ENCODE peak calls at places on chromosomes 2 and 18, in seven cellular contexts. Y is psoas muscle, I is lower lobe of right lung, Q is cardiac muscle cell, C is right atrium auricular region, F is IMR-90, K is pancreas. M is an unnamed sample.

GRCh38 chr18:25093131-25093530 is 258.8 kb downstream of the ZNF521 start:
- DNase-seq in Y (no peak), I (no peak), Q (no peak), C (no peak), F (no peak), K (no peak), M (no peak)

GRCh38 chr2:240967681-240968621 is 30.5 kb upstream of the SNED1 start:
- DNase-seq in Y (peak; percentile 10), I (peak; percentile 41), Q (no peak), C (no peak), F (no peak), K (peak; percentile 55), M (peak; percentile 27)

GRCh38 chr2:48424866-48425265 is 105.1 kb upstream of the STON1 start:
- DNase-seq in Y (no peak), I (no peak), Q (no peak), C (no peak), F (no peak), K (no peak), M (no peak)

GRCh38 chr2:53970095-53970897 is 497 bp downstream of the PSME4 start:
- DNase-seq in Y (no peak), I (peak; percentile 65), Q (peak; percentile 55), C (peak; percentile 62), F (peak; percentile 37), K (no peak), M (no peak)

GRCh38 chr18:46536215-46536874 is 120.7 kb downstream of the LOXHD1 start:
- DNase-seq in Y (no peak), I (no peak), Q (peak; percentile 5), C (no peak), F (no peak), K (no peak), M (no peak)

GRCh38 chr18:47915229-47915628 is 15.2 kb downstream of the SMAD2 start:
- DNase-seq in Y (no peak), I (no peak), Q (no peak), C (no peak), F (peak; percentile 30), K (no peak), M (no peak)

GRCh38 chr2:237165405-237166276 is 80.0 kb downstream of the COPS8 start:
- DNase-seq in Y (no peak), I (no peak), Q (peak; percentile 67), C (no peak), F (peak; percentile 69), K (no peak), M (no peak)

GRCh38 chr2:241895427-241895731 is 25.9 kb downstream of the RTP5 start:
- DNase-seq in Y (no peak), I (no peak), Q (no peak), C (no peak), F (no peak), K (no peak), M (no peak)

GRCh38 chr2:21267232-21267835 is 143.6 kb downstream of the TDRD15 start:
- DNase-seq in Y (no peak), I (no peak), Q (peak; percentile 3), C (no peak), F (no peak), K (no peak), M (no peak)

GRCh38 chr2:219331560-219332213 is 857 bp downstream of the RESP18 start:
- DNase-seq in Y (peak; percentile 35), I (no peak), Q (peak; percentile 58), C (no peak), F (peak; percentile 21), K (peak; percentile 72), M (peak; percentile 83)

DNA sequence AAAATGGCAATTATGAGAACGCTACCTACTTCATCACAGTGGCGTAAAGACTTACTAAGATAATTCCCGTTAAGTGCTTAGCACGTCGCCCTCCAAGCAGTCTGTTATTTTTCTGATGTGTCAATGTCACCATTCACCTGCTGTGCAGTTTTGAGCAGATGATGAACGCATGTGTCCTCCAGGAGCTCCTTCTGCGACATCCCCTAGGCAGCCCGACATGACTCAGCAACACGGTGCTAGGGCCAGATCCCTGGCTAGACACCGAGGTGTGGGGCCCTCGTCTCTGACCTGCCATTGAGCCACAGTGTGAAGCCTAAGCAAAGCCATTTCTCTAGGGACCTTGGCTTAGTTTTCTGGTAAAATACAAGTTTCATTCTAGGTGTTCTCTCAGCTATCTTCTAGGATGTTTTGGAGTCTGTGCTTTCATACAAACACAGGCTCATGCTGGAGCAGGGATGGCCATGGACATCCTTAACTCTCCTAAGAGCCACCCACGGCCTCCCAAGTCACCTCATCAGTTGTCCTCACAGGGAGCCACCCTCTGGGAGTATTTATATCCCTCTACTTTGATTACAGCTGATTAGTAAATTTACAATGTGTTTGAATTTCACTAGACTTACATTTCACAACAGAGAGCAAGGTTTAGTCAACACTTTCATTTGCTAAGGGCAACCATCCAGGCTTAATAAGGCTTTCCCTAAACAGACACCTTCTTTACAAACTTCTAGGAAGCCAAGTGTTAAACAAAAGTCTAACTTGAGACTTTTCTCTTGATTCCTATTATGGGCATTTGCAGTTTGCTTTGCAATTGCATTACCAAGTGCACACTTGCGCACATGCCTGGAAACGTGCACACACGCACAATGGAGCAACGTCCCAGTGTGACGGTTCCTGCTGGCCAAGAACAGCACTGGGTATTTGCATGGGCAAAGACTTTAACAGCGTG is 376.8 kb upstream of the ID2 start:
- DNase-seq in Y (no peak), I (no peak), Q (no peak), C (peak; percentile 32), F (no peak), K (no peak), M (no peak)
- H3K4me1 ChIP-seq in Y (no peaks in the 10 kb centered on the region), I (peaks cover 31% of the 10 kb centered on the region), Q (no peaks in the 10 kb centered on the region), C (no peaks in the 10 kb centered on the region), F (peaks cover 15% of the 10 kb centered on the region), K (no peaks in the 10 kb centered on the region), M (peaks cover 76% of the 10 kb centered on the region)

GRCh38 chr2:35343135-35343534 is 1012.4 kb upstream of the CRIM1 start:
- DNase-seq in Y (no peak), I (no peak), Q (no peak), C (no peak), F (no peak), K (no peak), M (no peak)
- TF ChIP-seq CTCF in Y (no peak), I (no peak), Q (no peak), C (no peak), F (peak; percentile 28), K (no peak), M (no peak)

GRCh38 chr2:235536711-235537110 is 42.9 kb downstream of the AGAP1 start:
- DNase-seq in Y (no peak), I (peak; percentile 7), Q (no peak), C (no peak), F (no peak), K (no peak), M (no peak)
- H3K4me1 ChIP-seq in Y (no peaks in the 10 kb centered on the region), I (peaks cover 9% of the 10 kb centered on the region), Q (no peaks in the 10 kb centered on the region), C (no peaks in the 10 kb centered on the region), F (no peaks in the 10 kb centered on the region), K (peaks cover 15% of the 10 kb centered on the region), M (no peaks in the 10 kb centered on the region)

DNA sequence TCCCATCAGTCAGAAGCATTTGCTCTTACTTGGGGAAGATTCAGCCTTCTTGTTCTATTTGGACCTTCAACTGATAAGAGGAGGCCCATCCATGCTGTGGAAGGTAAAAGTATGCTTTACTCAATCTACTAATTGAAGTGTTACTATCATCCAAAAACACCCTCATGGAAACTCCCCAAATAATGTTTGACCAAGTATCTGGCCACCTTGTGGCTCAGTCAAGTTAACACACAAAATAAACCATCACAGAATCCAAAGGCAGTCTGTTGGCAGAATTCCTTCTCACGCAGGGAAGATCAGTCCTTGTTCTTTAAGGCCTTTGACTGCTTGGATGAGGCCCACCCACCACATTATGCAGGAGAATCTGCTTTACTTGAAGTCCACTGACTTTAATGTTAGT is 531.2 kb upstream of the SMIM21 start:
- DNase-seq in Y (no peak), I (no peak), Q (no peak), C (no peak), F (no peak), K (no peak), M (no peak)
- TF ChIP-seq CTCF in Y (no peak), I (no peak), Q (no peak), C (no peak), F (no peak), K (no peak), M (no peak)

GRCh38 chr2:46963961-46964673 is 48.5 kb upstream of the MCFD2 start:
- DNase-seq in Y (no peak), I (no peak), Q (peak; percentile 48), C (no peak), F (no peak), K (no peak), M (no peak)
- H3K4me1 ChIP-seq in Y (peaks cover 21% of the 10 kb centered on the region), I (peaks cover 45% of the 10 kb centered on the region), Q (no peaks in the 10 kb centered on the region), C (no peaks in the 10 kb centered on the region), F (peaks cover 27% of the 10 kb centered on the region), K (peaks cover 41% of the 10 kb centered on the region), M (peaks cover 16% of the 10 kb centered on the region)

GRCh38 chr18:53864758-53865157 is 359.7 kb downstream of the MBD2 start:
- DNase-seq in Y (no peak), I (no peak), Q (peak; percentile 9), C (no peak), F (no peak), K (no peak), M (no peak)
- TF ChIP-seq CTCF in Y (no peak), I (no peak), Q (no peak), C (no peak), F (no peak), K (no peak), M (no peak)

DNA sequence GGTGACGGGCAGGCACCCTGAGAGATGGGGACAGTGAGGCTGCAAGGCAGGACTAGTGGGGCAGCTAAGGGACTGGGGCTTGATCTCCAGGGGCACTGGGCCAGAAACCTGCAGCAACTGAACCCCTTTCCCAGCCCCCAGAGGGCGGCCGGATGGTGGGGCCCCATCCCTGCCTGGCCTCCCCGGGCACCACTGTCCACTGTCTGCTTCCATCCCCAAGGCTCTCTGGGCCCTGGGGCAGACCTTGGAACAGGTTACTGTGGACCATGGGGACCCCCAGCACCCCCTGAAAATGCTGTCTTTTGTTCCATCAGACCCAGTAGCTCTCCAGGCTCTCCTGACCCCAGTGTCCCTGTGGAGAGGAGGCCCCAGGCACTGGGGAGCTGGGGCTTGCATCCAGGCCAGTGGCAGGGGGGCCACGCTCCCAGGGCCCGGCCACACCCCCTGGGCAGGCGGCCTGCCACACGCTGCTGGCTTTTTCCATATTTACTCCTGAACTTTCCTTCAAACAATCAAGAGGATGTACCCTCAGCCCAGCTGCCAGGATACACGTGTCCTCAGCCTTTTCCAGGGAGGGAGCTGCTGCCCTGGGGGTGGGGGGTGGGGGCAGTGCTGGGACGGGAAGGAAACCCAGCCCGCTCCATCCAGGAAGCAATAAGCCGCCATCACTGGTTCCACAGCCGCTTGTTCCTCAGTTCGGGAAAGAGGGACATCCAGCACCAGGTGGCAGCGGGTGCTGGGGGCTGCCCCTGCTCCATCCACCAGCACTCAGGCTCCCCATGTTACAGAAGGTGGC is 102.3 kb upstream of the ODC1 start:
- DNase-seq in Y (no peak), I (no peak), Q (no peak), C (no peak), F (no peak), K (no peak), M (peak; percentile 61)
- H3K4me1 ChIP-seq in Y (no peaks in the 10 kb centered on the region), I (peaks cover 8% of the 10 kb centered on the region), Q (no peaks in the 10 kb centered on the region), C (no peaks in the 10 kb centered on the region), F (no peaks in the 10 kb centered on the region), K (no peaks in the 10 kb centered on the region), M (no peaks in the 10 kb centered on the region)